ENCODE peak calls at places on chromosomes 16 and 17, in eight cellular contexts. P is IMR-90; E is natural killer cell; C is MM.1S; I is WTC11; N is cardiac muscle cell; Z is CD8-positive, alpha-beta T cell; W is osteocyte. U is an unnamed sample.

GRCh38 chr16:12113581-12114375 is 137.2 kb downstream of the SNX29 start:
- DNase-seq in P (no peak), W (no peak), I (no peak), N (no peak), Z (no peak), E (no peak), C (no peak), U (no peak)

GRCh38 chr17:37752482-37752881 is 7.6 kb upstream of the HNF1B start:
- DNase-seq in I (no peak), W (no peak), E (no peak), N (no peak), P (peak), C (no peak), Z (no peak), U (no peak)

GRCh38 chr16:13332713-13333255 is 431.4 kb downstream of the SHISA9 start:
- DNase-seq in W (no peak), E (no peak), I (peak), P (no peak), C (no peak), N (no peak), Z (no peak), U (no peak)

GRCh38 chr16:85046957-85047866 is 19.6 kb downstream of the KIAA0513 start:
- DNase-seq in E (no peak), P (no peak), C (no peak), N (peak), I (no peak), W (no peak), Z (no peak), U (no peak)

GRCh38 chr17:17313350-17313991 is 10.3 kb downstream of the NT5M start:
- DNase-seq in I (peak), Z (peak), E (peak), P (no peak), W (no peak), C (peak), N (peak), U (no peak)

GRCh38 chr16:15435216-15435864 is 952 bp downstream of the BMERB1 start:
- DNase-seq in Z (no peak), I (peak), C (no peak), W (no peak), E (no peak), P (no peak), N (no peak), U (no peak)

GRCh38 chr16:85798283-85798776 is 1.0 kb downstream of the EMC8 start:
- DNase-seq in N (no peak), I (no peak), W (no peak), C (no peak), E (no peak), Z (no peak), P (peak), U (no peak)

GRCh38 chr17:2049333-2050245 is 5.3 kb upstream of the HIC1 start:
- DNase-seq in P (peak), N (peak), Z (peak), C (peak), W (peak), I (peak), E (peak), U (peak)

GRCh38 chr16:12178251-12178990 is 201.9 kb downstream of the SNX29 start:
- DNase-seq in C (no peak), E (no peak), P (peak), W (no peak), Z (no peak), N (peak), I (no peak), U (no peak)

GRCh38 chr16:50694206-50694605 is 800 bp downstream of the NOD2 start:
- DNase-seq in I (no peak), C (no peak), E (no peak), Z (no peak), P (no peak), W (no peak), N (no peak), U (no peak)

GRCh38 chr17:6627019-6627418 is 13.5 kb downstream of the KIAA0753 start:
- DNase-seq in P (peak), I (no peak), W (no peak), Z (no peak), C (no peak), N (peak), E (no peak), U (no peak)

GRCh38 chr16:50394215-50394802 is 25.5 kb upstream of the BRD7 start:
- DNase-seq in W (peak), Z (no peak), E (no peak), C (no peak), N (no peak), P (no peak), I (no peak), U (no peak)

GRCh38 chr16:58476791-58477190 is 23.2 kb upstream of the NDRG4 start:
- DNase-seq in I (no peak), P (no peak), N (no peak), E (no peak), Z (no peak), W (no peak), C (no peak), U (no peak)

GRCh38 chr16:551210-551609 is 9.0 kb upstream of the PRR35 start:
- DNase-seq in I (no peak), Z (no peak), P (no peak), E (no peak), N (no peak), C (no peak), W (no peak), U (no peak)

GRCh38 chr17:17413215-17413792 is 63.5 kb upstream of the MED9 start:
- DNase-seq in P (no peak), I (no peak), N (peak), Z (no peak), C (no peak), E (no peak), W (no peak), U (no peak)

GRCh38 chr17:75047398-75048098 is 523 bp downstream of the KCTD2 start:
- DNase-seq in Z (no peak), N (peak), P (no peak), W (no peak), C (peak), I (peak), E (peak), U (no peak)

GRCh38 chr16:4972938-4973587 is 14.9 kb downstream of the SEC14L5 start:
- DNase-seq in W (no peak), P (no peak), C (no peak), I (no peak), E (no peak), Z (no peak), N (no peak), U (no peak)

GRCh38 chr16:57413301-57413730 is 8.7 kb downstream of the CCL17 start:
- DNase-seq in E (no peak), C (no peak), N (no peak), I (no peak), W (no peak), P (no peak), Z (no peak), U (no peak)

GRCh38 chr17:1043601-1044251 is 46.8 kb downstream of the TIMM22 start:
- DNase-seq in I (peak), W (peak), C (no peak), N (peak), E (no peak), P (no peak), Z (no peak), U (no peak)

GRCh38 chr16:79911660-79912059 is 311.1 kb upstream of the MAF start:
- DNase-seq in Z (no peak), P (no peak), C (no peak), E (no peak), I (no peak), N (no peak), W (no peak), U (no peak)

GRCh38 chr17:12320286-12320685 is 299.6 kb downstream of the MAP2K4 start:
- DNase-seq in E (no peak), I (no peak), Z (no peak), P (peak), N (no peak), W (no peak), C (no peak), U (no peak)

GRCh38 chr16:58269526-58269925 is 25.3 kb downstream of the PRSS54 start:
- DNase-seq in I (no peak), P (peak), Z (no peak), N (no peak), W (no peak), C (no peak), E (no peak), U (no peak)

GRCh38 chr17:17109896-17110295 is 67.6 kb downstream of the MPRIP start:
- DNase-seq in C (no peak), E (peak), W (no peak), Z (peak), P (no peak), I (no peak), N (no peak), U (no peak)

GRCh38 chr16:56353054-56353921 is 72.1 kb downstream of the AMFR start:
- DNase-seq in N (no peak), W (peak), E (no peak), I (peak), P (no peak), Z (no peak), C (no peak), U (peak)

GRCh38 chr17:45871718-45872117 is 22.6 kb upstream of the MAPT start:
- DNase-seq in C (no peak), I (no peak), N (no peak), Z (no peak), E (no peak), W (no peak), P (no peak), U (no peak)

GRCh38 chr16:71781741-71782140 is 26.9 kb downstream of the AP1G1 start:
- DNase-seq in I (no peak), Z (no peak), E (no peak), P (peak), C (no peak), N (no peak), W (no peak), U (no peak)

GRCh38 chr17:82754297-82755208 is 2.7 kb downstream of the TBCD start:
- DNase-seq in Z (no peak), N (no peak), C (no peak), I (peak), W (no peak), P (no peak), E (no peak), U (no peak)

GRCh38 chr16:380837-381787 is 666 bp downstream of the PGAP6 start:
- DNase-seq in Z (no peak), E (no peak), C (no peak), I (peak), W (peak), N (no peak), P (peak), U (peak)

GRCh38 chr17:74545456-74546230 is at the start of gene CD300C:
- DNase-seq in N (no peak), C (no peak), P (no peak), E (no peak), W (no peak), I (no peak), Z (no peak), U (peak)

GRCh38 chr17:67431210-67432015 is 54.3 kb downstream of the PITPNC1 start:
- DNase-seq in W (no peak), N (peak), P (peak), Z (no peak), E (no peak), C (no peak), I (no peak), U (no peak)

GRCh38 chr17:57480438-57481196 is 224.3 kb downstream of the MSI2 start:
- DNase-seq in P (peak), Z (no peak), E (no peak), N (peak), W (no peak), I (no peak), C (peak), U (no peak)

GRCh38 chr16:2490190-2491105 is 15.5 kb downstream of the TBC1D24 start:
- DNase-seq in N (no peak), P (no peak), Z (no peak), E (no peak), W (no peak), I (no peak), C (no peak), U (no peak)

GRCh38 chr16:28292731-28293588 is 635 bp downstream of the SBK1 start:
- DNase-seq in Z (no peak), E (no peak), W (no peak), C (no peak), P (no peak), I (peak), N (no peak), U (no peak)

GRCh38 chr17:81395600-81396277 is 482 bp downstream of the BAHCC1 start:
- DNase-seq in Z (no peak), W (no peak), I (no peak), C (no peak), N (no peak), E (no peak), P (no peak), U (no peak)
- TF ChIP-seq CTCF in Z (no peak), W (no peak), I (no peak), C (no peak), N (no peak), E (no peak), P (no peak), U (no peak)

GRCh38 chr17:4788159-4788806 is 481 bp upstream of the GLTPD2 start:
- DNase-seq in P (no peak), C (no peak), Z (no peak), E (no peak), W (no peak), I (no peak), N (peak), U (no peak)

GRCh38 chr17:4789701-4789950 is 862 bp downstream of the GLTPD2 start:
- DNase-seq in P (no peak), C (no peak), Z (no peak), I (no peak), W (no peak), N (no peak), E (no peak), U (no peak)

GRCh38 chr17:4788807-4789700 is at the start of gene GLTPD2:
- DNase-seq in W (no peak), P (no peak), Z (no peak), N (peak), E (no peak), I (peak), C (no peak), U (no peak)

GRCh38 chr17:4790705-4791088 is 1.9 kb downstream of the GLTPD2 start:
- DNase-seq in Z (no peak), N (no peak), W (no peak), P (no peak), C (no peak), E (no peak), I (no peak), U (no peak)

DNA sequence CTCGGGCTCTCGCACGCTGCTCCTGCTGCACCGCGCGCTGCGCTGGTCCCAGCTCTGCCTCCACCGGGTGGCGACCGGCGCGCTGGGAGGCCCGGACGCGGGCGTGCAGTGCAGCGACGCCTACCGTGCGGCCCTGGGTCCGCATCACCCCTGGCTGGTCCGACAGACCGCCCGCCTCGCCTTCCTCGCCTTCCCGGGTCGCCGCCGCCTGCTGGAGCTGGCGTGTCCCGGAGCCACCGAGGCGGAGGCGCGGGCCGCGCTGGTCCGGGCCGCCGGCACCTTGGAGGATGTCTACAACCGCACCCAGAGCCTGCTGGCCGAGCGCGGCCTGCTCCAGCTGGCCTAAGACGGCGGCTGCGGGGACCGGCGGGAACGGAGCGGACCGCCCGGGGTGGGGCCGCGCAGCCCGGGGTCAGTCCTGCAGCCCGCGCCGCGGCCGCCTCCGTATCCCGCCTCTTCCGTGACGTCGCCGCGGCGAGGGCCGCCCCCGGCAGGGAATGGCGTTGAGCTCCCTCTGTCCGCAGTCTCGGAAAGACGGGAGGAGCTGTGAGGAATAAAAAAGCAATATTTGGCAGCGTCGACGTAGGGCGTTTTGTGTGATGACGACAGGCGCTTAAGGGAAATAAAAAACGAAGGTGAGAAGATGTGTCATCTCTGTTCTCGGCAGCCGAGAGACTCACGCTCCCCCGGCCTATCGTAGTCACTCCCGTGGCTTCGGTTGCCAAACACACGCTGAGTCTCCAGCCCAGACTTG is 1.4 kb downstream of the GLTPD2 start:
- DNase-seq in P (peak), W (peak), C (peak), Z (peak), E (peak), I (peak), N (peak), U (peak)
- TF ChIP-seq CTCF in P (peak), W (peak), C (peak), Z (peak), E (peak), I (peak), N (peak), U (peak)

GRCh38 chr16:77584205-77584859 is 138.0 kb upstream of the NUDT7 start:
- DNase-seq in C (peak), Z (no peak), P (peak), W (no peak), N (peak), I (peak), E (no peak), U (no peak)
- TF ChIP-seq CTCF in C (peak), Z (peak), P (peak), W (peak), N (peak), I (peak), E (peak), U (peak)

DNA sequence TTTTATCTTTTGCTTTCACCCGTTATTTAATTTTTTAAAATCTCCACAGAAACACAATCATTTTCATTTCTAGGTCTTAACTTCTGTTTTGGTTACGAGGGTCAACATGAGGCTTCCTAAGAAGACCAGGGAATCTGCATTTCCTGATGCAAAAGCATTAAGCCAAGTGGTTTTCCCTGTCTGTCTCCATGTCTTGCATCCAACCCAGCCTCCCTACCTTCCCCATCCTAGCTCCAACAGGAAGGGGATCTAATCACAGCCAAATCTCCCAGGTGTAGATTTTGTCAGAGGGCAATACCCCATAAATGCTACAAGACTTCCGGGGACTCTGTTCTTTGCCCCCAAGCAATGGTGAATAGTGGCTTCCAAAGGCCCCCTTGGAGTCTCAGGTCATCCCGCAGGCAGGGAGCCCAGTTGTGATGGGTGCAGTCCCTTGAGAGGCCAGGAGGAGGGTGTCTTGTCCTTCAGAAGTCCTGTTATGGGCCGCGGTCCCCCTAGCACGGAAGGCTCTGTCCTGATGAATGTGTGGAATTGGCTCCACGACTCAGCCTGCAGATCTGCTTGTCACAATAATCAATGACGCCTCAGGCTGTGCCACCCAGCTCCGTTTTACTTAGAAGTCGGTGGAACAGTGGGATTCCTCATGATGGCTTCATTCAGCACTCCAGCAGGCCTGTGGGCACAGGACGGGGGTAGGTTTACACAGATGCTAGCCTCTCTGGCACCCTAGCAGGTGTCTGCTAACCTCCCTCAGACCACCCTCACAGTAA is 141.1 kb downstream of the RGS9 start:
- DNase-seq in C (no peak), E (no peak), Z (no peak), W (peak), P (peak), N (peak), I (peak), U (no peak)
- TF ChIP-seq CTCF in C (peak), E (peak), Z (peak), W (peak), P (peak), N (peak), I (peak), U (peak)

GRCh38 chr17:77375108-77375507 is 234.3 kb downstream of the SEC14L1 start:
- DNase-seq in Z (no peak), E (no peak), I (no peak), N (no peak), P (no peak), C (no peak), W (no peak), U (no peak)

GRCh38 chr17:77373298-77374169 is 232.8 kb downstream of the SEC14L1 start:
- DNase-seq in W (no peak), Z (peak), P (no peak), C (no peak), N (peak), E (no peak), I (peak), U (no peak)

GRCh38 chr17:77375526-77375916 is 234.8 kb downstream of the SEC14L1 start:
- DNase-seq in P (no peak), I (no peak), W (no peak), E (no peak), N (no peak), Z (no peak), C (no peak), U (no peak)

GRCh38 chr17:77372444-77373297 is 231.9 kb downstream of the SEC14L1 start:
- DNase-seq in I (peak), W (peak), Z (peak), N (peak), P (peak), C (peak), E (peak), U (peak)

DNA sequence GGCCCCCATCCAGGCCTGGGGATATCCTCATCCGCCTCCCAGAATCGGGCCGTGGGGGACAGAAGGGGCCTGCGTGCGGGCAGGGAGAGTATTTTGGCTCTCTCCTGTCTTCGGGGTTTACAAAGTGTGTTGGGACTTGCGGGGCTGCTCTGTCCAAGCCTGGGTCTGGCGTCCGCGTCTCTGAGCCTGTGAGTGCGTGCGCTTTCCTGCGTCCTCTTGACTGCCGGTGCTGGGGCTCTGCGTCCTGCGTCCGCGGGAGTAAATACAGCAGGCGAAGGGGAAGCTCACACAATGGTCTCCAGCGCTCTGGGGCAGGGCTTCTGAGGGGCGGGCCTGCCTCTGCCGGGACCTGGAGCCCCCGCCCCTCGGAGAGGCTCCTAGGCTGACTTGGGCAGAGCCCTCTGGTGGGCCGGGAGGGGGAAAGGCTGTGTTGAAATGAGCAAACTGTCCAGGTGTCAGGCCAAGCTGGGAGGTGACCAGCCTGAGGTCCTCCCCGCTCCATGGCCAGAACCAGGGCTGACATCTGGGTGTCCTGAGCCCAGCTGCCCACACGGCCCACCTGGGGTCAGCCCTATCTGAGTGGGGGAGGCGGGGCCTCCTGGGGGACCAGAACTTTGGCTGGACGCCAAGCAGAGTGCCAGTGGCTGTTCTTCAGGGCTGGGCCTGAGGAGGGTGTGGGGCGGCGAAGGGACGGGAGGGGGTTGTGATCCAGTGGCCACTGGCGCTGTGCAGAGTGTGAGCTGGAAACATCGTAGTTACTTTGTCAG is 233.6 kb downstream of the SEC14L1 start:
- DNase-seq in E (peak), I (peak), P (peak), C (no peak), Z (peak), W (peak), N (peak), U (peak)
- TF ChIP-seq CTCF in E (no peak), I (no peak), P (peak), C (no peak), Z (peak), W (peak), N (peak), U (no peak)

DNA sequence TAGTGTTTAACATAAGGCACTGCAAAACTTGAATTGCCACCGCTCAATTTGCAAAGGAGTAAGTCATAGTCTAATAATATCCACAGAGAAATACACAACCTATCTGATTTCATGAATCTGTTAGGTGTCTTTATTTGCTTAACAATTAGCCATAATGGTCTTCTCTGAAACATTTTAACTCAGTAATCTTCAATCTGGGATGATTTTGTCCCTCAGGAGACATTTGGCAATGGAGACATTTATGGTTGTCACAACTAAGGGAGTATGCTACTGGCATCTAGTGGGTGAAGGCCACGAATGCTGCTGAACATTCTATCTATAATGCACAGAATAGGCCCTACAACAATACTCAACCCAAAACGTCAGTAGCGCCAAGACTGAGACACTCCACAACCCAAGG is 4.3 kb downstream of the UBE2G1 start:
- DNase-seq in C (no peak), Z (no peak), W (no peak), E (no peak), N (peak), I (peak), P (no peak), U (no peak)
- TF ChIP-seq CTCF in C (no peak), Z (no peak), W (peak), E (no peak), N (no peak), I (no peak), P (no peak), U (no peak)